ENCODE peak calls at places on chromosomes 11 and 22, in seven cellular contexts. C, L, G, H, U, J and W are unnamed samples.

GRCh38 chr11:65833297-65834030 is at the start of gene SNX32:
- DNase-seq in G (peak), J (peak), U (peak), L (peak), H (peak), C (peak), W (peak)

GRCh38 chr11:94134651-94135512 is 6.2 kb downstream of the PANX1 start:
- DNase-seq in L (peak), J (no peak), C (peak), U (no peak), H (no peak), G (peak), W (no peak)

GRCh38 chr11:87740968-87741367 is 434.3 kb downstream of the RAB38 start:
- DNase-seq in U (no peak), G (no peak), J (no peak), H (no peak), L (peak), C (no peak), W (no peak)

GRCh38 chr11:72609451-72609850 is 64.8 kb downstream of the PDE2A start:
- DNase-seq in C (no peak), L (no peak), J (no peak), H (no peak), G (no peak), U (no peak), W (no peak)

GRCh38 chr11:62880231-62880802 is 379 bp upstream of the SLC3A2 start:
- DNase-seq in C (no peak), J (no peak), U (no peak), H (no peak), L (peak), G (peak), W (no peak)

GRCh38 chr11:135075740-135076139 is 663.7 kb upstream of the B3GAT1 start:
- DNase-seq in U (no peak), G (peak), C (no peak), L (no peak), J (no peak), H (no peak), W (no peak)

GRCh38 chr11:84498016-84498415 is 1129.1 kb downstream of the DLG2 start:
- DNase-seq in G (peak), U (no peak), H (no peak), L (no peak), J (no peak), C (peak), W (peak)

GRCh38 chr11:104946907-104947306 is 21.5 kb downstream of the CASP4 start:
- DNase-seq in U (peak), H (peak), J (peak), L (peak), G (no peak), C (no peak), W (no peak)

GRCh38 chr11:130477646-130478203 is 29.3 kb downstream of the ADAMTS15 start:
- DNase-seq in H (no peak), G (no peak), C (no peak), J (no peak), U (no peak), L (no peak), W (no peak)

GRCh38 chr22:46569055-46569847 is 31.8 kb upstream of the CELSR1 start:
- DNase-seq in L (no peak), J (no peak), U (no peak), G (no peak), H (no peak), C (no peak), W (no peak)

GRCh38 chr11:130124096-130124495 is 35.5 kb upstream of the ST14 start:
- DNase-seq in G (peak), L (peak), U (no peak), C (no peak), J (no peak), H (no peak), W (no peak)

GRCh38 chr11:23632293-23632692 is 772.0 kb upstream of the CCDC179 start:
- DNase-seq in J (no peak), L (no peak), G (no peak), U (no peak), C (no peak), H (no peak), W (no peak)

GRCh38 chr22:21760640-21761039 is 25.0 kb upstream of the YPEL1 start:
- DNase-seq in G (no peak), U (no peak), J (no peak), C (no peak), H (no peak), L (peak), W (no peak)

GRCh38 chr22:44884562-44884961 is 125.2 kb downstream of the PHF21B start:
- DNase-seq in L (no peak), J (no peak), U (no peak), C (no peak), G (no peak), H (no peak), W (no peak)

GRCh38 chr22:37197451-37198289 is 9.6 kb upstream of the C1QTNF6 start:
- DNase-seq in C (no peak), H (no peak), G (peak), U (no peak), L (no peak), J (no peak), W (no peak)

GRCh38 chr11:130781906-130782305 is 134.4 kb downstream of the SNX19 start:
- DNase-seq in H (no peak), L (no peak), C (no peak), G (no peak), U (no peak), J (no peak), W (no peak)

GRCh38 chr11:62477927-62478326 is 59.1 kb downstream of the SCGB1A1 start:
- DNase-seq in H (no peak), U (no peak), J (no peak), L (no peak), G (no peak), C (no peak), W (no peak)

GRCh38 chr11:84824624-84825023 is 802.5 kb downstream of the DLG2 start:
- DNase-seq in J (no peak), L (peak), U (no peak), H (no peak), G (no peak), C (no peak), W (no peak)

GRCh38 chr11:45037425-45038005 is 86.8 kb upstream of the TP53I11 start:
- DNase-seq in U (no peak), G (no peak), H (no peak), J (no peak), C (no peak), L (no peak), W (no peak)

GRCh38 chr11:67250059-67251043 is 15.9 kb upstream of the GRK2 start:
- DNase-seq in G (no peak), C (no peak), J (no peak), H (no peak), L (no peak), U (no peak), W (no peak)

GRCh38 chr11:118618991-118619375 is 11.6 kb downstream of the PHLDB1 start:
- DNase-seq in G (no peak), L (no peak), H (no peak), J (no peak), C (no peak), U (no peak), W (no peak)

GRCh38 chr22:37808294-37808657 is 542 bp downstream of the GCAT start:
- DNase-seq in U (no peak), L (peak), J (no peak), G (no peak), C (no peak), H (no peak), W (no peak)

GRCh38 chr11:130636672-130637463 is 188.4 kb downstream of the ADAMTS15 start:
- DNase-seq in L (peak), C (no peak), U (no peak), G (no peak), J (no peak), H (no peak), W (no peak)

GRCh38 chr22:50175921-50176849 is 5.7 kb downstream of the PANX2 start:
- DNase-seq in U (no peak), C (no peak), H (no peak), L (no peak), G (no peak), J (no peak), W (no peak)